ENCODE peak calls at places on chromosomes 3 and 15, in ten cellular contexts. G, D, N, E, F, Q, J, M, Z and H are unnamed samples.

GRCh38 chr15:22253676-22254408 is 173.5 kb downstream of the OR4M2 start:
- DNase-seq in G (no peak), D (no peak), N (no peak), E (no peak), F (no peak), Q (no peak), J (no peak), M (no peak), Z (no peak), H (no peak)

GRCh38 chr3:95277614-95278013 is 1214.8 kb downstream of the NSUN3 start:
- DNase-seq in G (no peak), D (no peak), N (no peak), E (no peak), F (no peak), Q (no peak), J (no peak), M (no peak), Z (no peak), H (no peak)

GRCh38 chr15:25812073-25812472 is 51.1 kb downstream of the ATP10A start:
- DNase-seq in G (no peak), D (no peak), N (no peak), E (no peak), F (no peak), Q (no peak), J (no peak), M (no peak), Z (no peak), H (no peak)

GRCh38 chr3:148146947-148147346 is 550.8 kb upstream of the AGTR1 start:
- DNase-seq in G (peak; percentile 71), D (no peak), N (no peak), E (peak; percentile 31), F (no peak), Q (no peak), J (no peak), M (no peak), Z (peak; percentile 43), H (peak; percentile 45)

GRCh38 chr3:102089904-102090492 is 240.7 kb downstream of the NFKBIZ start:
- DNase-seq in G (peak; percentile 82), D (no peak), N (no peak), E (peak; percentile 31), F (no peak), Q (no peak), J (no peak), M (no peak), Z (no peak), H (no peak)

GRCh38 chr15:41022487-41023090 is 69.3 kb downstream of the CHAC1 start:
- DNase-seq in G (peak; percentile 59), D (no peak), N (no peak), E (peak; percentile 78), F (peak; percentile 44), Q (peak; percentile 61), J (peak; percentile 11), M (no peak), Z (peak; percentile 15), H (peak; percentile 11)

GRCh38 chr3:101950510-101950909 is 101.2 kb downstream of the NFKBIZ start:
- DNase-seq in G (peak; percentile 71), D (no peak), N (no peak), E (peak; percentile 89), F (no peak), Q (no peak), J (no peak), M (no peak), Z (no peak), H (peak; percentile 81)

GRCh38 chr15:99631256-99631655 is 65.5 kb downstream of the MEF2A start:
- DNase-seq in G (no peak), D (no peak), N (no peak), E (no peak), F (no peak), Q (no peak), J (no peak), M (no peak), Z (no peak), H (no peak)